ENCODE peak calls at places on chromosome 10, in six cellular contexts. K, D, H, X, F and M are unnamed samples.

GRCh38 chr10:101569465-101569837 is 18.6 kb downstream of the POLL start:
- ATAC-seq in X (no peak), K (no peak), D (no peak), F (peak), H (no peak), M (no peak)

GRCh38 chr10:60086862-60087261 is 180.5 kb upstream of the CCDC6 start:
- ATAC-seq in H (no peak), K (no peak), X (no peak), F (no peak), D (no peak), M (no peak)

GRCh38 chr10:114623661-114624294 is 34.3 kb downstream of the ABLIM1 start:
- ATAC-seq in F (peak), X (peak), K (peak), H (peak), D (peak), M (peak)

GRCh38 chr10:95308389-95309302 is 17.8 kb upstream of the PDLIM1 start:
- ATAC-seq in X (peak), H (peak), K (peak), D (peak), F (peak), M (peak)

GRCh38 chr10:53978292-53978691 is 822.7 kb downstream of the PCDH15 start:
- ATAC-seq in H (no peak), F (no peak), D (no peak), X (no peak), K (no peak), M (no peak)

GRCh38 chr10:96767611-96768010 is 47.3 kb upstream of the PIK3AP1 start:
- ATAC-seq in X (no peak), K (no peak), H (no peak), F (no peak), D (no peak), M (no peak)

GRCh38 chr10:68345621-68346020 is 12.9 kb upstream of the PBLD start:
- ATAC-seq in K (no peak), X (no peak), D (no peak), H (no peak), F (no peak), M (no peak)

GRCh38 chr10:95363303-95363912 is 72.6 kb upstream of the PDLIM1 start:
- ATAC-seq in F (peak), X (peak), H (no peak), D (peak), K (peak), M (no peak)

GRCh38 chr10:71661060-71661622 is 58.4 kb downstream of the C10orf105 start:
- ATAC-seq in H (no peak), K (no peak), D (no peak), X (no peak), F (no peak), M (no peak)

GRCh38 chr10:92479541-92479940 is 94.4 kb downstream of the IDE start:
- ATAC-seq in K (no peak), F (no peak), D (no peak), X (no peak), H (no peak), M (no peak)

GRCh38 chr10:51986531-51986930 is 287.1 kb upstream of the CSTF2T start:
- ATAC-seq in D (peak), K (no peak), H (no peak), X (no peak), F (no peak), M (no peak)

GRCh38 chr10:84293171-84293570 is 35.2 kb upstream of the CCSER2 start:
- ATAC-seq in D (no peak), K (no peak), X (no peak), F (no peak), H (no peak), M (no peak)

GRCh38 chr10:113045155-113046055 is 95.4 kb downstream of the TCF7L2 start:
- ATAC-seq in H (peak), F (no peak), D (no peak), X (peak), K (no peak), M (no peak)

GRCh38 chr10:97103682-97104081 is 82.1 kb downstream of the SLIT1 start:
- ATAC-seq in H (no peak), K (no peak), D (no peak), X (no peak), F (no peak), M (no peak)

GRCh38 chr10:47207894-47208469 is 92.0 kb upstream of the GDF10 start:
- ATAC-seq in X (no peak), K (no peak), F (no peak), D (no peak), H (no peak), M (no peak)

GRCh38 chr10:122344741-122345258 is 29.7 kb upstream of the PLEKHA1 start:
- ATAC-seq in K (no peak), D (no peak), X (no peak), H (peak), F (peak), M (no peak)

GRCh38 chr10:126705951-126706565 is 35.6 kb upstream of the C10orf90 start:
- ATAC-seq in F (no peak), H (peak), K (no peak), X (no peak), D (no peak), M (no peak)

GRCh38 chr10:14386202-14386593 is 55.5 kb upstream of the FRMD4A start:
- ATAC-seq in X (peak), K (no peak), F (no peak), H (no peak), D (no peak), M (no peak)

GRCh38 chr10:71378341-71379117 is 18.2 kb upstream of the CDH23 start:
- ATAC-seq in X (no peak), K (no peak), F (no peak), D (no peak), H (no peak), M (no peak)

GRCh38 chr10:86179143-86179505 is 187.5 kb downstream of the GRID1 start:
- ATAC-seq in H (no peak), D (no peak), F (no peak), K (no peak), X (no peak), M (no peak)

GRCh38 chr10:5283305-5284158 is 81.2 kb upstream of the UCN3 start:
- ATAC-seq in D (peak), X (peak), K (peak), H (peak), F (peak), M (peak)

GRCh38 chr10:47404446-47404845 is 20.4 kb upstream of the ZNF488 start:
- ATAC-seq in X (no peak), H (no peak), F (no peak), D (no peak), K (no peak), M (no peak)

GRCh38 chr10:20005638-20006037 is 189.4 kb downstream of the PLXDC2 start:
- ATAC-seq in H (no peak), D (no peak), K (no peak), X (no peak), F (no peak), M (no peak)

GRCh38 chr10:43846968-43847367 is 198.3 kb upstream of the ZNF32 start:
- ATAC-seq in F (no peak), K (no peak), H (peak), D (peak), X (no peak), M (no peak)

GRCh38 chr10:127813290-127813689 is 76.3 kb downstream of the FOXI2 start:
- ATAC-seq in F (no peak), H (no peak), X (no peak), D (no peak), K (no peak), M (no peak)

GRCh38 chr10:60480865-60481563 is 91.3 kb upstream of the ANK3 start:
- ATAC-seq in X (peak), D (peak), K (peak), H (peak), F (no peak), M (no peak)

DNA sequence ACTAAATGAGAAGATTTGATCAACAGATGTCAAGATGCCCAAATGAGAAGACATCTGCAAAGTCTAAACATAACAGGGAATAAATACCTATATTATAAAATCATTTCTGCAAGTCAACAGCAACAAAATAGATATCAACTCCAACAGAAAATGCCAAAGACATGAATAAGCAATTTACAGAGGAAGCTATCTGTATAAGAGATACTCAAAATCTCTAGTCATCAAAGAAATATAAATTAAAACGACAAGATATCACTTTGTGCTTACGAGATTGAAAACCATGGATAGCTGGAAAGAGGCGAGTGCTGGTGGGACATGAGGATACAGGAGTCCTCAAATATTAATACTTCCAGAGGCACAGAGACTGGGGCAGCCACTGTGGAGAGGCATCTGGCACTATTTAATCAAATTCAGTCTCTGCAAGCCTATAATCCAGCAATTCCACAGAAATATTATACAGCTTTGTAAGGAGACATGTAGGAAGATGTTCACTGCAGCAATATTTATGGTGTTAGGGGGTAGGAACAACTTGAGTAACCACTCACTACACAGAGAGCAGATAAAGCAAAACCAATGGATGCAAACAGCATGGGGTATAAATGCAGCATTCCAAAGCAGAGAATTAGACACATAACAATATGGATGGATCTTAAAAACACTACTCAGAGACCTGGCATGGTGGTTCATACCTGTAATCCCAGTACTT is 4.8 kb downstream of the DNMBP start:
- ATAC-seq in D (no peak), H (no peak), F (no peak), X (no peak), K (no peak), M (no peak)
- H3K27ac ChIP-seq in D (peak), H (peak), F (no peak), X (no peak), K (no peak), M (peak)

GRCh38 chr10:6841746-6842145 is 261.7 kb upstream of the PRKCQ start:
- ATAC-seq in F (no peak), X (no peak), H (no peak), D (no peak), K (no peak), M (no peak)

GRCh38 chr10:6840766-6841165 is 260.7 kb upstream of the PRKCQ start:
- ATAC-seq in X (no peak), D (no peak), H (no peak), F (no peak), K (no peak), M (no peak)

GRCh38 chr10:6833458-6834011 is 253.5 kb upstream of the PRKCQ start:
- ATAC-seq in D (no peak), K (no peak), F (no peak), H (no peak), X (no peak), M (no peak)

GRCh38 chr10:6840093-6840763 is 260.2 kb upstream of the PRKCQ start:
- ATAC-seq in H (no peak), X (no peak), K (no peak), F (no peak), D (peak), M (no peak)

DNA sequence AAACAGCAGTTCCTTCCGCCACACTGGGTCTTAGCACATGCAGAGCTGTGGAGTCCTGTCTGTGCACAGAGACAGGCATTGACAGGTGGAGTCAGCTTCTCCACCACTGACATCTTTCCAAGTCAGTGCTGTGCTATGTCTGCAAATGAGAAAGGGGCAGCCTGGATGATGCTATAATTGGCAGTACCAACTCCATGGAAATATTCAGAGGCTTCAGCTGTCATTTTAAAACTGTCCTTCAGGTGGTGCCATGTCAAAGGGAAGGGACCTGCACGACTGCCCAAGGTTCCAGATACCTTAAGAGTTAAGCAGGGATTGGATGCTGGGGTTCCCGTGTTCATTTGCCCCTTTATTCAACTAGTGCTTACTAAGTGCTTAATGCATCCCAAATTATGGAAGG is 258.0 kb upstream of the PRKCQ start:
- ATAC-seq in H (no peak), D (no peak), K (no peak), F (peak), X (no peak), M (peak)
- H3K27ac ChIP-seq in H (no peak), D (no peak), K (no peak), F (no peak), X (no peak), M (no peak)

GRCh38 chr10:80079312-80079613 is 798 bp downstream of the TMEM254 start:
- ATAC-seq in D (peak), X (no peak), H (no peak), K (no peak), F (no peak), M (no peak)

GRCh38 chr10:80081026-80081425 is 2.6 kb downstream of the TMEM254 start:
- ATAC-seq in K (no peak), D (no peak), F (no peak), H (no peak), X (no peak), M (no peak)

GRCh38 chr10:80077869-80078447 is 507 bp upstream of the TMEM254 start:
- ATAC-seq in X (no peak), H (no peak), D (no peak), K (no peak), F (no peak), M (no peak)

GRCh38 chr10:80075781-80076180 is 2.7 kb upstream of the TMEM254 start:
- ATAC-seq in H (no peak), F (no peak), K (no peak), X (no peak), D (no peak), M (no peak)

GRCh38 chr10:80078448-80079311 is at the start of gene TMEM254:
- ATAC-seq in K (peak), F (peak), D (peak), H (peak), X (peak), M (peak)
- H3K27ac ChIP-seq in K (peak), F (peak), D (peak), H (peak), X (peak), M (peak)

DNA sequence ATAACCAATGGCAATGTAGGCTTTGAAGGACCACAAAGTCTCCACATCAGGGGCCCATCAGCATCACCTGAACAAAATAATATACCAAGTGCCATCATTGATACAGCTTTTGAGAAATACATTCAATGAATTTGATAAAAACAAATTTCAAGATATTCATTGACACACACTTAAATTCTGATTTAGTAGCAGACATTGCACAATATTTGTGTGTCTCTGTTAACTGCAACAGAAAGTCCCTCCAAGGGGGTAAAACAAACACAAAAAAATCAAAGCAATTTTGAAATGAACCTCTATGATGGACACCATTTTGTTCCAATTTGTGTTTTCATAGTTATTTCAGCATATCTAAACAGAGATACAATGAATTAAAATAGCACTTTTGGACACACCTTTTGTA is 86.8 kb upstream of the RSU1 start:
- ATAC-seq in D (no peak), X (no peak), H (no peak), F (no peak), K (no peak), M (no peak)
- H3K27ac ChIP-seq in D (no peak), X (no peak), H (no peak), F (no peak), K (no peak), M (no peak)

GRCh38 chr10:23230582-23230981 is 38.5 kb downstream of the PTF1A start:
- ATAC-seq in F (no peak), D (no peak), H (no peak), K (no peak), X (no peak), M (no peak)
- H3K27ac ChIP-seq in F (no peak), D (no peak), H (no peak), K (no peak), X (no peak), M (no peak)

GRCh38 chr10:70255329-70256299 is 22.4 kb upstream of the PPA1 start:
- ATAC-seq in X (peak), K (peak), D (no peak), H (peak), F (peak), M (no peak)
- H3K27ac ChIP-seq in X (no peak), K (no peak), D (no peak), H (no peak), F (no peak), M (no peak)

GRCh38 chr10:79130255-79130654 is 61.5 kb downstream of the ZMIZ1 start:
- ATAC-seq in H (peak), F (no peak), X (no peak), D (no peak), K (no peak), M (no peak)
- H3K27ac ChIP-seq in H (peak), F (no peak), X (no peak), D (no peak), K (no peak), M (peak)

DNA sequence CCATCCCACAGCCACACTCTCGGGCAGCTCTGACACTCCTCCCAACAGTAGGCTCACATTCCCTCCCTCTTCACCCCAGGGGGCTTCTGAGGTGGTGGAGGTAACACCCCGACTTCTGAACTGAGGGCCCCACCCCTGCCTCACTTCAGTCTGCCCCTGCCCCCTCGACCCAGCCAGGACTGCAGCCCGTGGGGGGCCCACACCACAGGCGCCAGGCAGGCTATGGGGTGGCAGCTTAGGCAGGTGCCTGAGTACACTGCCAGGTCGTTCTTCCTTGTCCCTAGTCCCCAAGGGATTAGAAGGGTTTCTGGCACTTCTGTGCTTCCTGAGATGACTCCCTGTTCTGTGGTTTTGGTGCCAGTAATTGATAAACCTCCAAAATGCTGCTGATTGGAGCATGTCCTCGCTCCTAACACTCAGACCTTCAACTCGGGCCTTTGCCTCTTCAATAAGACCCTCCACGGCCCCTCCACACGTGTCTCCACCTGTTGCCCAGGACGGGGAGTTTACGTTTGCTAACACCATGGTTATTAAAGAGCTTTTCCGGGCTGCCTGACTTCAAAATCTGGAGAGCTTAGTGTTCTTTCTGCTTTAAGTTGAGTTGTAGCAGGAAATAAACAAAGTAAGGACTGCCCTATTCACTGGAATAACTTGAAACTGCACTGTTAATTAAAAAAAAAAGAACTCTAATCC is 23.8 kb upstream of the LARP4B start:
- ATAC-seq in D (no peak), H (no peak), F (peak), X (peak), K (no peak), M (no peak)
- H3K27ac ChIP-seq in D (no peak), H (no peak), F (no peak), X (peak), K (no peak), M (no peak)